ENCODE peak calls at places on chromosomes 6 and 20, in six cellular contexts. Y is T-helper 9 cell; L is fibroblast of the aortic adventitia; O is NAMALWA; V is activated T-helper 1 cell treated with anti-CD3 and anti-CD28 coated beads, Interleukin-2, amount 50 U/mL, for 16 hours; U is NCI-H1417 treated with DMSO at 0.1 percent for 48 hours. M is an unnamed sample.

GRCh38 chr20:3166913-3167342 is 6.4 kb downstream of the LZTS3 start:
- DNase-seq in Y (no peak), L (no peak), O (no peak), V (no peak), U (no peak), M (no peak)

GRCh38 chr6:44268095-44268628 is 2.1 kb upstream of the TMEM151B start:
- DNase-seq in Y (peak; percentile 52), L (peak; percentile 52), O (peak; percentile 71), V (peak; percentile 42), U (no peak), M (peak; percentile 77)

GRCh38 chr6:21279619-21280018 is 313.9 kb upstream of the SOX4 start:
- DNase-seq in Y (no peak), L (no peak), O (no peak), V (no peak), U (no peak), M (no peak)

GRCh38 chr6:122652431-122652830 is 42.2 kb downstream of the PKIB start:
- DNase-seq in Y (no peak), L (peak; percentile 23), O (no peak), V (no peak), U (no peak), M (peak; percentile 13)

GRCh38 chr6:131013495-131013894 is 49.5 kb downstream of the EPB41L2 start:
- DNase-seq in Y (no peak), L (peak; percentile 92), O (no peak), V (no peak), U (no peak), M (no peak)

GRCh38 chr20:19382371-19382770 is 169.9 kb downstream of the SLC24A3 start:
- DNase-seq in Y (no peak), L (no peak), O (no peak), V (no peak), U (no peak), M (no peak)

GRCh38 chr6:13712485-13712990 is 903 bp upstream of the RANBP9 start:
- DNase-seq in Y (no peak), L (peak; percentile 71), O (peak; percentile 56), V (no peak), U (no peak), M (no peak)

GRCh38 chr20:3818155-3819151 is 1.9 kb upstream of the AP5S1 start:
- DNase-seq in Y (no peak), L (peak; percentile 80), O (peak; percentile 74), V (no peak), U (no peak), M (peak; percentile 74)

GRCh38 chr6:129317931-129318820 is 391.8 kb downstream of the ARHGAP18 start:
- DNase-seq in Y (no peak), L (peak; percentile 75), O (no peak), V (no peak), U (no peak), M (no peak)

GRCh38 chr20:22789661-22790060 is 205.3 kb upstream of the FOXA2 start:
- DNase-seq in Y (no peak), L (peak; percentile 19), O (no peak), V (no peak), U (no peak), M (no peak)